ENCODE peak calls at places on chromosomes 3 and 15, in nine cellular contexts. Q is heart right ventricle, V is heart left ventricle, E is right lobe of liver, M is dorsolateral prefrontal cortex, Z is HCT116, O is GM23338, D is fibroblast of lung, Y is colonic mucosa. U is an unnamed sample.

GRCh38 chr15:100525894-100526512 is 2.7 kb downstream of the CERS3 start:
- DNase-seq in V (peak; percentile 65), M (peak; percentile 80), Q (peak; percentile 27), E (peak; percentile 90), O (no peak), Z (no peak), Y (peak; percentile 35), D (no peak), U (peak; percentile 11)

GRCh38 chr3:46846624-46847542 is 16.4 kb downstream of the MYL3 start:
- DNase-seq in Z (no peak), D (no peak), V (peak; percentile 56), E (no peak), Y (peak; percentile 19), M (no peak), Q (peak; percentile 15), O (no peak), U (no peak)

GRCh38 chr3:127764841-127765362 is 57.4 kb downstream of the MGLL start:
- DNase-seq in Y (no peak), M (no peak), Q (no peak), E (no peak), Z (no peak), O (no peak), D (no peak), V (no peak), U (no peak)

GRCh38 chr15:29601811-29602210 is 220.5 kb downstream of the TJP1 start:
- DNase-seq in D (no peak), V (no peak), Z (no peak), Q (no peak), E (no peak), Y (no peak), M (no peak), O (no peak), U (no peak)

GRCh38 chr15:67033521-67033920 is 31.9 kb upstream of the SMAD3 start:
- DNase-seq in V (peak; percentile 54), E (no peak), M (no peak), Q (peak; percentile 18), D (no peak), Z (no peak), O (peak; percentile 52), Y (no peak), U (no peak)

GRCh38 chr3:16378920-16379319 is 113.9 kb downstream of the OXNAD1 start:
- DNase-seq in Q (no peak), O (no peak), V (no peak), D (peak; percentile 29), E (no peak), Z (no peak), M (no peak), Y (no peak), U (no peak)

GRCh38 chr3:197331131-197331530 is 32.7 kb upstream of the DLG1 start:
- DNase-seq in Y (no peak), M (no peak), Z (peak; percentile 27), E (no peak), D (no peak), Q (no peak), V (no peak), O (peak; percentile 25), U (no peak)

GRCh38 chr3:150235799-150236198 is 172.3 kb upstream of the TSC22D2 start:
- DNase-seq in Y (no peak), D (peak; percentile 87), O (no peak), Z (no peak), V (no peak), Q (no peak), M (no peak), E (no peak), U (no peak)

GRCh38 chr3:23611737-23612295 is 193.9 kb upstream of the UBE2E1 start:
- DNase-seq in Y (no peak), Z (no peak), O (peak; percentile 17), V (peak; percentile 90), M (peak; percentile 84), E (no peak), Q (peak; percentile 76), D (peak; percentile 70), U (peak; percentile 73)

GRCh38 chr3:12994607-12995388 is 78.4 kb downstream of the IQSEC1 start:
- DNase-seq in Z (peak; percentile 48), Q (peak; percentile 90), V (peak; percentile 93), D (peak; percentile 65), Y (peak; percentile 88), O (peak; percentile 89), M (peak; percentile 81), E (peak; percentile 92), U (peak; percentile 82)

GRCh38 chr15:51460796-51461195 is 119.3 kb downstream of the GLDN start:
- DNase-seq in Q (no peak), Y (no peak), E (no peak), M (no peak), Z (no peak), D (no peak), V (no peak), O (no peak), U (no peak)

GRCh38 chr15:63402498-63403253 is 21.0 kb upstream of the CA12 start:
- DNase-seq in O (peak; percentile 78), E (no peak), V (no peak), Y (no peak), Z (no peak), Q (no peak), D (peak; percentile 63), M (no peak), U (no peak)

GRCh38 chr3:123098411-123099330 is 31.8 kb downstream of the PDIA5 start:
- DNase-seq in O (peak; percentile 74), D (no peak), Q (no peak), Z (no peak), V (peak; percentile 16), Y (peak; percentile 43), E (no peak), M (no peak), U (no peak)

GRCh38 chr3:147378186-147378503 is 28.2 kb downstream of the ZIC4 start:
- DNase-seq in O (no peak), Y (no peak), Z (no peak), D (no peak), M (no peak), Q (no peak), E (no peak), V (no peak), U (no peak)

GRCh38 chr3:28840976-28841376 is 439.9 kb upstream of the RBMS3 start:
- DNase-seq in D (no peak), V (no peak), Y (no peak), Z (no peak), O (no peak), Q (no peak), E (no peak), M (no peak), U (no peak)

GRCh38 chr15:31302778-31303433 is 23.7 kb upstream of the KLF13 start:
- DNase-seq in Y (no peak), M (no peak), V (peak; percentile 23), D (no peak), Q (peak; percentile 3), Z (no peak), E (no peak), O (peak; percentile 60), U (no peak)

GRCh38 chr15:31304736-31305365 is 21.8 kb upstream of the KLF13 start:
- DNase-seq in E (no peak), Z (no peak), D (no peak), V (peak; percentile 16), M (peak; percentile 45), Y (no peak), Q (no peak), O (peak; percentile 37), U (no peak)

GRCh38 chr15:31302029-31302657 is 24.5 kb upstream of the KLF13 start:
- DNase-seq in M (peak; percentile 61), Z (no peak), E (no peak), O (no peak), V (peak; percentile 9), Y (no peak), D (no peak), Q (peak; percentile 3), U (no peak)

GRCh38 chr15:31304074-31304648 is 22.5 kb upstream of the KLF13 start:
- DNase-seq in Z (no peak), V (peak; percentile 28), E (peak; percentile 94), M (no peak), O (no peak), D (no peak), Y (no peak), Q (peak; percentile 7), U (no peak)

GRCh38 chr15:31303434-31304073 is 23.1 kb upstream of the KLF13 start:
- DNase-seq in Z (no peak), Q (peak; percentile 40), E (peak; percentile 77), V (peak; percentile 66), Y (peak; percentile 61), D (no peak), O (peak; percentile 44), M (no peak), U (no peak)
- H3K27ac ChIP-seq in Z (no peak overlapping the region), Q (peak overlapping the region; percentile 47), E (peak overlapping the region; percentile 51), V (no peak overlapping the region), Y (no peak overlapping the region), D (no peak overlapping the region), O (no peak overlapping the region), M (peak overlapping the region; percentile 98), U (peak overlapping the region; percentile 98)

GRCh38 chr3:52221141-52221562 is 4.3 kb downstream of the TLR9 start:
- DNase-seq in Y (no peak), E (no peak), M (peak; percentile 29), Z (no peak), D (no peak), V (no peak), O (no peak), Q (peak; percentile 3), U (no peak)

GRCh38 chr3:52220380-52221026 is 4.9 kb downstream of the TLR9 start:
- DNase-seq in Z (peak; percentile 54), Q (peak; percentile 87), V (peak; percentile 87), Y (peak; percentile 88), M (peak; percentile 87), E (peak; percentile 86), O (peak; percentile 90), D (peak; percentile 72), U (peak; percentile 84)

GRCh38 chr3:52222319-52223221 is 2.9 kb downstream of the TLR9 start:
- DNase-seq in Y (no peak), Q (peak; percentile 3), Z (no peak), O (no peak), M (no peak), E (peak; percentile 54), D (no peak), V (no peak), U (no peak)

GRCh38 chr3:52223449-52224408 is 1.7 kb downstream of the TLR9 start:
- DNase-seq in V (no peak), Z (no peak), E (peak; percentile 50), M (no peak), Q (peak; percentile 3), Y (no peak), D (no peak), O (no peak), U (no peak)

GRCh38 chr3:52221563-52222318 is 3.7 kb downstream of the TLR9 start:
- DNase-seq in E (peak; percentile 57), V (peak; percentile 49), Z (no peak), O (no peak), Y (no peak), M (peak; percentile 30), D (no peak), Q (peak; percentile 18), U (no peak)
- H3K27ac ChIP-seq in E (no peak overlapping the region), V (peak overlapping the region; percentile 2), Z (no peak overlapping the region), O (no peak overlapping the region), Y (no peak overlapping the region), M (no peak overlapping the region), D (no peak overlapping the region), Q (no peak overlapping the region), U (no peak overlapping the region)

GRCh38 chr15:84657748-84658079 is 285 bp downstream of the NMB start:
- DNase-seq in Q (no peak), O (peak; percentile 24), D (no peak), Z (no peak), M (no peak), E (no peak), V (no peak), Y (no peak), U (no peak)
- H3K27ac ChIP-seq in Q (peak overlapping the region; percentile 81), O (no peak overlapping the region), D (peak overlapping the region; percentile 28), Z (peak overlapping the region; percentile 58), M (peak overlapping the region; percentile 80), E (peak overlapping the region; percentile 20), V (peak overlapping the region; percentile 76), Y (peak overlapping the region; percentile 61), U (no peak overlapping the region)

GRCh38 chr3:125107384-125107783 is 51.6 kb upstream of the HEG1 start:
- DNase-seq in Y (no peak), D (no peak), M (no peak), E (no peak), Z (no peak), Q (no peak), O (no peak), V (no peak), U (no peak)
- H3K27ac ChIP-seq in Y (no peak overlapping the region), D (peak overlapping the region; percentile 78), M (no peak overlapping the region), E (no peak overlapping the region), Z (no peak overlapping the region), Q (no peak overlapping the region), O (no peak overlapping the region), V (no peak overlapping the region), U (no peak overlapping the region)